ENCODE peak calls at places on chromosomes 6 and 20, in seven cellular contexts. J is BJ, P is OCI-LY7, Q is kidney epithelial cell, Y is pancreas, S is dorsolateral prefrontal cortex, T is neural progenitor cell. C is an unnamed sample.
A peak's percentile ranks its signal among the peaks of the same experiment; 100 is the strongest.

GRCh38 chr6:161365633-161366032 is 91.8 kb upstream of the AGPAT4 start:
- DNase-seq in J (no peak), P (no peak), Q (no peak), Y (no peak), S (no peak), T (no peak), C (no peak)

GRCh38 chr6:53974941-53975340 is 136.3 kb upstream of the MLIP start:
- DNase-seq in J (no peak), P (no peak), Q (no peak), Y (no peak), S (no peak), T (no peak), C (no peak)

GRCh38 chr6:154548130-154548830 is 37.8 kb upstream of the CNKSR3 start:
- DNase-seq in J (no peak), P (no peak), Q (no peak), Y (peak; percentile 72), S (no peak), T (no peak), C (no peak)

GRCh38 chr6:151317206-151317994 is 74.0 kb downstream of the ZBTB2 start:
- DNase-seq in J (no peak), P (no peak), Q (peak; percentile 79), Y (no peak), S (no peak), T (no peak), C (no peak)

GRCh38 chr6:158797331-158798202 is 21.6 kb downstream of the EZR start:
- DNase-seq in J (peak; percentile 48), P (no peak), Q (no peak), Y (no peak), S (no peak), T (no peak), C (no peak)

GRCh38 chr6:109768485-109768884 is 77.4 kb downstream of the FIG4 start:
- DNase-seq in J (no peak), P (no peak), Q (no peak), Y (no peak), S (no peak), T (no peak), C (no peak)

GRCh38 chr20:24964518-24964838 is 15.4 kb downstream of the CST7 start:
- DNase-seq in J (no peak), P (no peak), Q (no peak), Y (no peak), S (no peak), T (no peak), C (no peak)

GRCh38 chr6:5446362-5447075 is 185.2 kb downstream of the FARS2 start:
- DNase-seq in J (no peak), P (no peak), Q (no peak), Y (no peak), S (peak; percentile 34), T (no peak), C (peak; percentile 10)

GRCh38 chr6:137261393-137262154 is 42.4 kb upstream of the IFNGR1 start:
- DNase-seq in J (no peak), P (peak; percentile 7), Q (no peak), Y (no peak), S (no peak), T (no peak), C (peak; percentile 64)

GRCh38 chr6:106751501-106752252 is 122.3 kb downstream of the QRSL1 start:
- DNase-seq in J (no peak), P (no peak), Q (peak; percentile 94), Y (peak; percentile 76), S (no peak), T (no peak), C (no peak)

GRCh38 chr6:119184008-119184665 is 105.7 kb upstream of the FAM184A start:
- DNase-seq in J (no peak), P (no peak), Q (no peak), Y (no peak), S (no peak), T (no peak), C (no peak)

GRCh38 chr6:119182875-119183274 is 104.4 kb upstream of the FAM184A start:
- DNase-seq in J (no peak), P (no peak), Q (no peak), Y (no peak), S (no peak), T (no peak), C (no peak)

GRCh38 chr20:58233881-58234528 is 5.6 kb upstream of the ANKRD60 start:
- DNase-seq in J (no peak), P (peak; percentile 28), Q (no peak), Y (no peak), S (no peak), T (peak; percentile 72), C (peak; percentile 22)

GRCh38 chr6:109104512-109104911 is 9.2 kb downstream of the CEP57L1 start:
- DNase-seq in J (no peak), P (no peak), Q (no peak), Y (no peak), S (no peak), T (no peak), C (no peak)

GRCh38 chr6:20302702-20303251 is 90.5 kb upstream of the MBOAT1 start:
- DNase-seq in J (no peak), P (no peak), Q (peak; percentile 44), Y (no peak), S (no peak), T (no peak), C (no peak)

GRCh38 chr6:36028887-36029324 is 1.3 kb downstream of the MAPK14 start:
- DNase-seq in J (no peak), P (peak; percentile 78), Q (peak; percentile 54), Y (no peak), S (peak; percentile 71), T (peak; percentile 62), C (peak; percentile 73)

GRCh38 chr6:88725111-88725711 is 238.2 kb downstream of the RNGTT start:
- DNase-seq in J (no peak), P (peak; percentile 18), Q (peak; percentile 19), Y (no peak), S (no peak), T (peak; percentile 77), C (peak; percentile 54)

GRCh38 chr20:44627364-44628010 is 24.0 kb downstream of the ADA start:
- DNase-seq in J (no peak), P (no peak), Q (no peak), Y (no peak), S (no peak), T (no peak), C (no peak)

GRCh38 chr20:18132663-18133062 is 5.0 kb upstream of the KAT14 start:
- DNase-seq in J (no peak), P (no peak), Q (no peak), Y (no peak), S (no peak), T (no peak), C (no peak)

GRCh38 chr6:40627316-40627715 is 40.2 kb upstream of the LRFN2 start:
- DNase-seq in J (no peak), P (no peak), Q (no peak), Y (no peak), S (no peak), T (no peak), C (no peak)

GRCh38 chr6:37500294-37500608 is 558 bp upstream of the CCDC167 start:
- DNase-seq in J (no peak), P (no peak), Q (no peak), Y (no peak), S (no peak), T (no peak), C (no peak)
- H3K4me3 ChIP-seq in J (no peak overlapping the region), P (peak overlapping the region; percentile 84), Q (no peak overlapping the region), Y (no peak overlapping the region), S (peak overlapping the region; percentile 79), T (peak overlapping the region; percentile 60), C (no peak overlapping the region)

DNA sequence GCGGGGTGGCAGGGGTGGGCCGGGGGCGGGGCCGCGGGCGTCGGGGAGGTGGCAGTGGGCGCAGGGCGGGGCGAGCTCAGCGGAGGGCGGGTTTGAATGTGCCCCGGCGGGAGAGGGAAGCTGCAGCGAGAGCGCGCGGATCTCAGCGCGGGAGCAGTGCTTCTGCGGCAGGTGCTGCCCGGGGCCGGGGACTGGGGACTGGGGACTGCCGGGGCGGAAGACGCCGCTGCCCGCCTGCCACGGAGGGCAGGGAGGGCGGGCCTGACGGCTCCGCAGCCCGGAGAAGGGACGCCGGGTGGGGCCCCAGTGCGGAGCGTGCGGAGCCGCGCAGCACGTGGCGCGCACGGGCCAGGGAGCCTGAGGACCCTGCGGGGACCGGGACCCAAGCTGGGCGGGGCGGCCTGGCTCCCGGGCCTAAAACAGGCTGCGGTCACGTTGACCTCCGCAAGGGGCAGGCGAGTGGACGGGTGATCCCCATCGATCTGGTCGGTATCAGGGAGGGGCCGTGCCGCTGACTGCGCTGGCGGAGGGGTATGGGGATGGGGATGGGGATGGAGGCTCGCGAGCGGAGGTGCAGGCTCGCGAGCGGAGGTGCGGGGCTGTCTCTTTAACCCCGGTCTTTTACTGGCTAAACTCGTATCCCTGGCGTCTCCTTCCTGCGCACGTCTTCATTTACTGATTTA is at the start of gene SLC29A1:
- DNase-seq in J (no peak), P (peak; percentile 91), Q (no peak), Y (peak; percentile 92), S (peak; percentile 58), T (peak; percentile 89), C (peak; percentile 86)
- TF ChIP-seq CTCF in J (peak; percentile 26), P (no peak), Q (no peak), Y (no peak), S (peak; percentile 27), T (peak; percentile 47), C (peak; percentile 4)

DNA sequence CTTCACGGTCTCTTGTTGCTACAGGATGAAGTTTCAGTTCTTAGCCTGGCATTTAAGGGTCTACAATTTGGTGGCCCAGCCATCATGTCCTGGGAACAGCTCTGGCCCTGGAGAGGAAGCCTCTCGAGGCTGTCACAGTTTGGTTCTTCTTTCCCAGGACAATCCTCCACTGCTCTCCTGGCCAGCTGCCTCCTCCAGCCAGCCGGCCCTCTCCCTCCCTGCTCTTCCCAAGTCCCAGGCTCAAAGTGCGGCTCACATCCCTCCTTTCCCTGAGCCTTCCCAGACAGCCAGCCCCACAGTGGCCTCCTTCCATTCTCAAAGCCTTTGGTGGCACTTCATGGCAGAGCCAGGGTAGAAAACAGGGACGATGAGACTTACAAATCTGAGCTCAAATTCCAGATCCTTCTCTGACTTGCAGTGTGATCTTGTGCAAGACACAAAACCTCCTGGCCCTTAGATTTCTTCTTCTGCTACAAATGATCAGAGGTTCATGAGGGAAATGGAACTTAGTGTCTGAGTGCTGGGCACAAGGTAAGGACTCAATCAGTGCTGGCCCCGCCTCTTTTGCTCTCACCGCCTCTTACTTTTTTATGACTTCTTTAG is 223.8 kb upstream of the ECI2 start:
- DNase-seq in J (no peak), P (no peak), Q (no peak), Y (no peak), S (no peak), T (no peak), C (no peak)
- H3K4me3 ChIP-seq in J (no peak overlapping the region), P (no peak overlapping the region), Q (no peak overlapping the region), Y (no peak overlapping the region), S (peak overlapping the region; percentile 24), T (no peak overlapping the region), C (no peak overlapping the region)

GRCh38 chr6:55069132-55069781 is 105.1 kb upstream of the HCRTR2 start:
- DNase-seq in J (no peak), P (peak; percentile 14), Q (peak; percentile 9), Y (no peak), S (peak; percentile 27), T (peak; percentile 68), C (peak; percentile 24)
- TF ChIP-seq CTCF in J (peak; percentile 68), P (peak; percentile 77), Q (peak; percentile 71), Y (peak; percentile 35), S (peak; percentile 61), T (peak; percentile 79), C (peak; percentile 53)

C was measured in GM12865.